ENCODE peak calls at places on chromosomes 5 and 9, in seven cellular contexts. T is HCT116, R is H1, D is K562, V is HepG2, W is GM12878, Z is NT2/D1. O is an unnamed sample.
A peak's percentile ranks its signal among the peaks of the same experiment; 100 is the strongest.

GRCh38 chr5:71455427-71456361 is at the start of gene BDP1:
- DNase-seq in T (peak; percentile 92), R (peak; percentile 99), D (peak; percentile 90), V (peak; percentile 86), W (peak; percentile 77), Z (peak; percentile 86), O (peak; percentile 91)

GRCh38 chr5:142725231-142726187 is 39.6 kb upstream of the FGF1 start:
- DNase-seq in T (no peak), R (no peak), D (no peak), V (no peak), W (no peak), Z (no peak), O (no peak)

GRCh38 chr5:133363807-133364587 is 248.3 kb downstream of the FSTL4 start:
- DNase-seq in T (no peak), R (no peak), D (no peak), V (no peak), W (no peak), Z (no peak), O (no peak)

GRCh38 chr5:91957671-91958070 is 574.6 kb upstream of the ARRDC3 start:
- DNase-seq in T (peak; percentile 4), R (no peak), D (no peak), V (no peak), W (no peak), Z (no peak), O (no peak)

GRCh38 chr5:17000296-17000939 is 64.3 kb upstream of the MYO10 start:
- DNase-seq in T (peak; percentile 52), R (no peak), D (no peak), V (no peak), W (no peak), Z (no peak), O (no peak)

GRCh38 chr5:122415481-122416120 is 103.6 kb downstream of the SNCAIP start:
- DNase-seq in T (peak; percentile 38), R (peak; percentile 60), D (peak; percentile 22), V (peak; percentile 39), W (no peak), Z (peak; percentile 70), O (peak; percentile 55)

GRCh38 chr9:33295571-33295970 is 5.3 kb downstream of the NFX1 start:
- DNase-seq in T (no peak), R (no peak), D (no peak), V (no peak), W (peak; percentile 43), Z (no peak), O (no peak)

GRCh38 chr9:27086818-27087680 is 22.0 kb upstream of the TEK start:
- DNase-seq in T (no peak), R (no peak), D (no peak), V (no peak), W (no peak), Z (no peak), O (no peak)

GRCh38 chr5:142938201-142938600 is 168.0 kb downstream of the ARHGAP26 start:
- DNase-seq in T (no peak), R (no peak), D (no peak), V (no peak), W (no peak), Z (no peak), O (no peak)

GRCh38 chr5:78649220-78649700 is 688 bp upstream of the LHFPL2 start:
- DNase-seq in T (no peak), R (no peak), D (no peak), V (peak; percentile 27), W (no peak), Z (no peak), O (peak; percentile 49)

GRCh38 chr5:90308787-90309585 is 100.6 kb downstream of the CETN3 start:
- DNase-seq in T (no peak), R (no peak), D (no peak), V (peak; percentile 44), W (no peak), Z (no peak), O (no peak)

GRCh38 chr9:115877852-115878450 is 275.6 kb upstream of the PAPPA start:
- DNase-seq in T (no peak), R (no peak), D (no peak), V (no peak), W (no peak), Z (no peak), O (no peak)

GRCh38 chr5:126031989-126032716 is 391.1 kb upstream of the GRAMD2B start:
- DNase-seq in T (no peak), R (no peak), D (no peak), V (no peak), W (no peak), Z (no peak), O (no peak)

GRCh38 chr9:99140685-99141314 is 35.9 kb downstream of the TGFBR1 start:
- DNase-seq in T (peak; percentile 21), R (no peak), D (peak; percentile 64), V (peak; percentile 35), W (no peak), Z (peak; percentile 65), O (peak; percentile 46)

GRCh38 chr9:99141849-99142248 is 36.9 kb downstream of the TGFBR1 start:
- DNase-seq in T (no peak), R (no peak), D (no peak), V (no peak), W (no peak), Z (no peak), O (no peak)

GRCh38 chr9:99143661-99144060 is 38.7 kb downstream of the TGFBR1 start:
- DNase-seq in T (no peak), R (no peak), D (no peak), V (no peak), W (no peak), Z (no peak), O (no peak)

GRCh38 chr9:99139868-99140267 is 35.0 kb downstream of the TGFBR1 start:
- DNase-seq in T (no peak), R (no peak), D (no peak), V (no peak), W (no peak), Z (no peak), O (no peak)

DNA sequence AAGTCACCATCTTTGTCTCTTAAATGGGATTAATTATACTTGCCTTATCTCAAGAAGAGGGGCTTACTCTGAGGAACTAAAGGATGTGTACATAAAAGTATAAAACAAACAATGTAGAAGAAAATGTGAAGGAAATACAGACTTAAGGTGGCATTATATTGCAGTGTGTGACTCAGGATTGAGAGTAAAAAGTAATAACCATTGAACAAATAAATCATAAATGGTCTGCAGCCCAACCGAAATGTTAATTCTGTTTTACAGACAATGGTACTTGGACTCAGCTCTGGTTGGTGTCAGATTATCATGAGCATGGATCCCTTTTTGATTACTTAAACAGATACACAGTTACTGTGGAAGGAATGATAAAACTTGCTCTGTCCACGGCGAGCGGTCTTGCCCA is 37.4 kb downstream of the TGFBR1 start:
- DNase-seq in T (no peak), R (no peak), D (no peak), V (no peak), W (no peak), Z (no peak), O (no peak)
- TF ChIP-seq YY1 in T (no peak), R (no peak), D (no peak), V (no peak), W (no peak), Z (no peak), O (no peak)

DNA sequence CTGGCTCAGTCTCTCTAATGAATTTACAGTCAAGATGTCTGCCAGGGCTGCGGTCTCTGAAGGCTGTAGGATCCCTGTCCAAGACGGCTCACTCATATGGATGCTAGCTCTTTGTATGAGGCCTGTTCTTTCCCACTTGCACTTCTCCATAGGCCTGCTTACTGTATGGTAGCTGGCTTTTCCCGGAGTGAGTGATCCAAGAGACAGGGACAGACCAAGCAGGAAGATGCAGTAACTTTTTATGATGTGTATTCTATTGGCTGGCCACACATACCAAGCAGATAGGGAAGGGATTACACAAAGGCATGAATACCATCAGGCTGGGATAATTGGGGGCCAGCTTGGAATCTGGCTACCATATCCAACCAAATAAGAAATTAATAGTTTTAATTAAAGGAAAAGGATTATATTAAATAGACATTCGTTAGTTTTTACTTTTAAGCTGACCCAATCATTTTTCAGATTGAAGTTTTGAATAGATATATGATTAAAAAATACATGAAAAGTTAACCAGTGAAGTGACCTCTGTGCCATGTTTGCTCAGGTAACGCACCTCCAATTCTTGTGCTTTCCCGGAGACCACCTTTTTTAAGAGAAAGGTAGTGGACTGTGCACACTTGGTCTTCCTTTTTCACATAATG is 20.6 kb downstream of the NSD1 start:
- DNase-seq in T (no peak), R (no peak), D (no peak), V (no peak), W (no peak), Z (no peak), O (no peak)
- TF ChIP-seq YY1 in T (no peak), R (no peak), D (no peak), V (no peak), W (no peak), Z (no peak), O (no peak)

GRCh38 chr9:96159596-96159995 is 142.4 kb downstream of the HSD17B3 start:
- DNase-seq in T (no peak), R (no peak), D (no peak), V (no peak), W (no peak), Z (no peak), O (no peak)

GRCh38 chr9:96157675-96158074 is 144.3 kb downstream of the HSD17B3 start:
- DNase-seq in T (no peak), R (no peak), D (no peak), V (no peak), W (no peak), Z (no peak), O (no peak)

GRCh38 chr9:96158909-96159575 is 142.9 kb downstream of the HSD17B3 start:
- DNase-seq in T (no peak), R (no peak), D (no peak), V (no peak), W (no peak), Z (no peak), O (no peak)

GRCh38 chr9:96156578-96156977 is 145.4 kb downstream of the HSD17B3 start:
- DNase-seq in T (no peak), R (no peak), D (no peak), V (no peak), W (no peak), Z (no peak), O (no peak)

DNA sequence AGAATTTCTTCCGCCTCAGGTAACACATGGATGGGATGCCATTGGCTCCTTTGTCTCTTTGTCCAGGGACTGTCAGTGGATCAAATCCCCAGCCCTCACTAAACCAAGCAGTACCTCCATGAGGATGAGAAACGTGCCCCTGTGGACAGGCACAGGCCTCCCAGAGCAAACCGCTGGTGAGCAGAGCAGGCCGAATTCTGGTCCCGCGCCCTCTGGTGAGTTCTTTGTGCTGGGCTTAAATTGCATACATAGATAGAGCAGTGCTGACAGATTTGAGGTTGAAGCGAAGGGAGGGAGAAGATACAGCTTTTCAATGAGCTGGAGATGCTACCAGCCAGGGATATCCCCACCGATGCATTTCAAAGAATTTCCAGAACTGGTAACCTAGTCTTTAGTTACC is 143.8 kb downstream of the HSD17B3 start:
- DNase-seq in T (no peak), R (no peak), D (no peak), V (no peak), W (no peak), Z (no peak), O (no peak)
- TF ChIP-seq YY1 in T (no peak), R (no peak), D (no peak), V (no peak), W (no peak), Z (no peak), O (no peak)

DNA sequence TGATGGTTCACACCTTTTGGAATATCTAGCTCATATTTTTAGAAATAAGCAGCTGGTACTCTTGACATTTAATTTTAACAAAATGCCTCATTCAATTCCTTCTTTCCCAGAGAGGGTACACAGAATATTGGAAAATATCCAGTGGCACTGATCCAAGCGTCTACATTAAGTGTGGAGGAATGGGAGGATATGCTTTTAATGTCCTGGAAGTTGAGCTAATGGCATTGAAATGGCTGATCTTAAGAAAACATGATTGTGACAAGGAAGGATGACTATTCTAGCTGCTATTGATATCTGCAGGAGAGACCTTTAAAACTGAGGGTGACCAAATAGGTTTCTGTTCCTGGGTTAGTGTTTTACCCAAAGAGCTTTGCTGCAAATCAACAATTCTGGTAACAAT is 30.0 kb downstream of the ZNF366 start:
- DNase-seq in T (no peak), R (no peak), D (no peak), V (no peak), W (no peak), Z (no peak), O (no peak)
- TF ChIP-seq YY1 in T (no peak), R (no peak), D (no peak), V (no peak), W (no peak), Z (no peak), O (no peak)

O was measured in SK-N-SH.